ENCODE peak calls at places on chromosomes 4 and X, in eight cellular contexts. H, S, T, V, R, B, U and Q are unnamed samples.
A peak's percentile ranks its signal among the peaks of the same experiment; 100 is the strongest.

GRCh38 chr4:7435411-7436095 is 823 bp upstream of the PSAPL1 start:
- DNase-seq in H (no peak), S (no peak), T (no peak), V (no peak), R (no peak), B (no peak), U (no peak), Q (no peak)

GRCh38 chrX:118974908-118975671 is 672 bp downstream of the LONRF3 start:
- DNase-seq in H (peak; percentile 43), S (peak; percentile 21), T (peak; percentile 10), V (no peak), R (no peak), B (peak; percentile 72), U (peak; percentile 59), Q (peak; percentile 56)

GRCh38 chr4:33724685-33725084 is 2519.6 kb downstream of the ARAP2 start:
- DNase-seq in H (no peak), S (no peak), T (no peak), V (no peak), R (no peak), B (no peak), U (no peak), Q (no peak)

GRCh38 chrX:82041034-82041433 is 839.1 kb downstream of the SH3BGRL start:
- DNase-seq in H (no peak), S (no peak), T (no peak), V (no peak), R (no peak), B (no peak), U (no peak), Q (no peak)

GRCh38 chr4:66123195-66123594 is 452.9 kb upstream of the EPHA5 start:
- DNase-seq in H (peak; percentile 33), S (peak; percentile 7), T (no peak), V (no peak), R (no peak), B (no peak), U (no peak), Q (no peak)

GRCh38 chrX:10608099-10608498 is 12.3 kb downstream of the MID1 start:
- DNase-seq in H (peak; percentile 84), S (peak; percentile 54), T (no peak), V (peak; percentile 76), R (no peak), B (no peak), U (no peak), Q (no peak)

GRCh38 chr4:140937866-140938265 is 181.7 kb upstream of the TBC1D9 start:
- DNase-seq in H (peak; percentile 66), S (peak; percentile 92), T (no peak), V (peak; percentile 49), R (no peak), B (no peak), U (no peak), Q (no peak)

GRCh38 chr4:47528651-47529050 is 43.6 kb downstream of the ATP10D start:
- DNase-seq in H (no peak), S (peak; percentile 28), T (no peak), V (no peak), R (peak; percentile 78), B (no peak), U (no peak), Q (no peak)

GRCh38 chr4:19725130-19725529 is 526.6 kb upstream of the SLIT2 start:
- DNase-seq in H (no peak), S (peak; percentile 31), T (no peak), V (no peak), R (no peak), B (no peak), U (no peak), Q (no peak)

GRCh38 chr4:37243061-37243460 is 1.5 kb upstream of the NWD2 start:
- DNase-seq in H (no peak), S (no peak), T (no peak), V (no peak), R (no peak), B (no peak), U (no peak), Q (no peak)

GRCh38 chr4:129822708-129823504 is 727.0 kb downstream of the C4orf33 start:
- DNase-seq in H (peak; percentile 73), S (no peak), T (peak; percentile 41), V (no peak), R (no peak), B (peak; percentile 53), U (no peak), Q (no peak)

GRCh38 chr4:2591189-2591588 is 54.7 kb downstream of the FAM193A start:
- DNase-seq in H (no peak), S (peak; percentile 21), T (peak; percentile 30), V (peak; percentile 32), R (no peak), B (no peak), U (no peak), Q (no peak)

GRCh38 chrX:3541336-3541735 is 172.1 kb downstream of the PRKX start:
- DNase-seq in H (no peak), S (no peak), T (no peak), V (no peak), R (no peak), B (no peak), U (no peak), Q (no peak)

GRCh38 chrX:48573690-48574269 is 504 bp upstream of the RBM3 start:
- DNase-seq in H (no peak), S (no peak), T (no peak), V (no peak), R (no peak), B (peak; percentile 74), U (peak; percentile 14), Q (no peak)

GRCh38 chrX:22300130-22300529 is 27.4 kb downstream of the CBLL2 start:
- DNase-seq in H (peak; percentile 75), S (peak; percentile 71), T (peak; percentile 14), V (peak; percentile 44), R (peak; percentile 67), B (no peak), U (no peak), Q (no peak)

GRCh38 chrX:112120737-112121136 is 38.2 kb upstream of the TRPC5 start:
- DNase-seq in H (no peak), S (peak; percentile 2), T (no peak), V (no peak), R (no peak), B (no peak), U (no peak), Q (peak; percentile 27)

GRCh38 chr4:88865051-88865450 is 167.4 kb upstream of the NAP1L5 start:
- DNase-seq in H (peak; percentile 45), S (peak; percentile 32), T (no peak), V (no peak), R (peak; percentile 14), B (no peak), U (no peak), Q (no peak)

GRCh38 chr4:87108142-87108546 is 112.3 kb downstream of the KLHL8 start:
- DNase-seq in H (peak; percentile 72), S (peak; percentile 92), T (no peak), V (peak; percentile 90), R (peak; percentile 59), B (peak; percentile 80), U (no peak), Q (no peak)

GRCh38 chr4:139619644-139620043 is 46.0 kb upstream of the MGST2 start:
- DNase-seq in H (peak; percentile 64), S (peak; percentile 24), T (peak; percentile 37), V (no peak), R (peak; percentile 30), B (no peak), U (no peak), Q (no peak)

GRCh38 chrX:15977644-15978043 is 123.0 kb upstream of the AP1S2 start:
- DNase-seq in H (no peak), S (no peak), T (no peak), V (no peak), R (no peak), B (no peak), U (no peak), Q (no peak)

GRCh38 chr4:10656988-10657387 is 27.6 kb downstream of the CLNK start:
- DNase-seq in H (peak; percentile 89), S (no peak), T (no peak), V (no peak), R (peak; percentile 81), B (no peak), U (no peak), Q (no peak)

GRCh38 chr4:103934178-103934789 is 214.5 kb upstream of the TACR3 start:
- DNase-seq in H (peak; percentile 65), S (peak; percentile 76), T (no peak), V (peak; percentile 52), R (peak; percentile 25), B (no peak), U (no peak), Q (no peak)

DNA sequence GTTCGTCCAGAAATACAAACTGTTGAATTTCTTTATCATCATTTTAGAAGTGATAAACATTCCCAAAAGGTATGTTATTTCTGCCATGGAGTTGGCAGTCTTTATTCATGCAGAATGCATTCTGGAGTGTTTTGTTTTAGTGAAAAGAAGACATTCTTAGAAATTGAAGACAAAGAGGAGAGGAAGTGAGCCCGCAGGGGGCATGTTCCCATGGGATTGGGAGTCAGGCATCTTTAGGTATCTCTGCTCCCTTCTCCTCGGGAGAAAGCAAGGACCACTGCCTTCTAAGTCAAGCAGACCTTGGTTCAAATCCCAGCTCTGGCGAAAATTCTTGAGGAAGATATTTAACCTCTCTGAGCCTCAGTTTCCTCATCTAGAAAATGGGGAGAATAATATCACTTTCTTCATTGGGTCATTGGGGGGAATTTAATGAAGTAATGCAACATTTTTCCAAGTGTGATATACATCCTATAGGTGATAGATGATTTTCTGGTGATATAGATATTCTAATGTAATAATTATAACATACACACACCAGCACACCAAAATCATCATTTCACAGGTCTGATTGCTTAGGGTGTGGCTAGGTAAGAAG is 26.5 kb upstream of the CHRNA9 start:
- DNase-seq in H (no peak), S (no peak), T (no peak), V (no peak), R (no peak), B (no peak), U (no peak), Q (no peak)
- H3K4me3 ChIP-seq in H (no peak overlapping the region), S (no peak overlapping the region), T (no peak overlapping the region), V (no peak overlapping the region), R (no peak overlapping the region), B (no peak overlapping the region), U (peak overlapping the region; percentile 35), Q (no peak overlapping the region)

DNA sequence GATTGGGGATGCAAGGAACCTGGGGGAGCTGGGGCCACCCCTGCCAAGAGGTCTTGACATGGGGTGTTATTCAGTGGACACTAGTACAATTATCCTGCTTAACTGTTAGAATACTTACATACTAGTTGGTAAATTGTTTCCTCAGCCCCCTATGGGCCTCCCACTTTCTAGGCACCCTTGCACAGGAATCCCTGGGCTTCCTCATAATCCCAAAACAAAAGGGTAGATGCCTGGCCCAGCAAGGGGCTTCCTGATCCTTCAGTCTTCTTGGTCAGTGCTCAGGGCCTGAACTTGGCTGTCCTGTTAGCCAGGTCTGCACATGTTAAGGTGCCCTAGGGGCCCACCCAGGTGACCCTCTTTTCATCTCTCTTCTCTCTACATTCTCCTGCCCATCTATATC is 48.7 kb upstream of the MSX1 start:
- DNase-seq in H (no peak), S (no peak), T (no peak), V (no peak), R (no peak), B (no peak), U (no peak), Q (no peak)
- H3K9me3 ChIP-seq in H (no peaks in the 10 kb centered on the region), S (peaks cover 8% of the 10 kb centered on the region), T (no peaks in the 10 kb centered on the region), V (no peaks in the 10 kb centered on the region), R (peaks cover 4% of the 10 kb centered on the region), B (no peaks in the 10 kb centered on the region), U (no peaks in the 10 kb centered on the region), Q (peaks cover 9% of the 10 kb centered on the region)

GRCh38 chr4:4560136-4560535 is 18.3 kb upstream of the STX18 start:
- DNase-seq in H (no peak), S (peak; percentile 39), T (no peak), V (no peak), R (no peak), B (no peak), U (no peak), Q (no peak)
- H3K4me3 ChIP-seq in H (no peak overlapping the region), S (no peak overlapping the region), T (no peak overlapping the region), V (no peak overlapping the region), R (no peak overlapping the region), B (no peak overlapping the region), U (no peak overlapping the region), Q (no peak overlapping the region)

GRCh38 chr4:67273676-67274075 is 271.6 kb downstream of the CENPC start:
- DNase-seq in H (peak; percentile 55), S (no peak), T (no peak), V (no peak), R (no peak), B (no peak), U (no peak), Q (no peak)
- H3K9me3 ChIP-seq in H (no peaks in the 10 kb centered on the region), S (no peaks in the 10 kb centered on the region), T (peaks cover 8% of the 10 kb centered on the region), V (no peaks in the 10 kb centered on the region), R (peaks cover 3% of the 10 kb centered on the region), B (no peaks in the 10 kb centered on the region), U (no peaks in the 10 kb centered on the region), Q (no peaks in the 10 kb centered on the region)